ENCODE peak calls at places on chromosomes 2 and 18, in six cellular contexts. One of them, this sample, is unnamed.

GRCh38 chr2:101388232-101388631 is 929 bp upstream of the CREG2 start:
- DNase-seq in ovary: no peak
- DNase-seq in activated CD4-positive, alpha-beta T cell treated with anti-CD3 and anti-CD28 coated beads, Interleukin-2, amount 50 U/mL, for 24 hours: no peak
- DNase-seq in cardiac septum: no peak
- DNase-seq in coronary artery: no peak
- DNase-seq in GM12865: no peak
- DNase-seq in this sample: no peak

GRCh38 chr2:8692783-8693768 is 11.2 kb downstream of the ID2 start:
- DNase-seq in ovary: no peak
- DNase-seq in activated CD4-positive, alpha-beta T cell treated with anti-CD3 and anti-CD28 coated beads, Interleukin-2, amount 50 U/mL, for 24 hours: no peak
- DNase-seq in cardiac septum: no peak
- DNase-seq in coronary artery: no peak
- DNase-seq in GM12865: no peak
- DNase-seq in this sample: no peak

GRCh38 chr2:226984461-226985226 is 148.8 kb downstream of the RHBDD1 start:
- DNase-seq in ovary: no peak
- DNase-seq in activated CD4-positive, alpha-beta T cell treated with anti-CD3 and anti-CD28 coated beads, Interleukin-2, amount 50 U/mL, for 24 hours: no peak
- DNase-seq in cardiac septum: no peak
- DNase-seq in coronary artery: no peak
- DNase-seq in GM12865: peak
- DNase-seq in this sample: no peak

GRCh38 chr18:10444314-10445006 is 10.0 kb upstream of the APCDD1 start:
- DNase-seq in ovary: no peak
- DNase-seq in activated CD4-positive, alpha-beta T cell treated with anti-CD3 and anti-CD28 coated beads, Interleukin-2, amount 50 U/mL, for 24 hours: no peak
- DNase-seq in cardiac septum: no peak
- DNase-seq in coronary artery: no peak
- DNase-seq in GM12865: no peak
- DNase-seq in this sample: no peak

GRCh38 chr2:239467281-239467955 is 66.6 kb upstream of the HDAC4 start:
- DNase-seq in ovary: no peak
- DNase-seq in activated CD4-positive, alpha-beta T cell treated with anti-CD3 and anti-CD28 coated beads, Interleukin-2, amount 50 U/mL, for 24 hours: no peak
- DNase-seq in cardiac septum: no peak
- DNase-seq in coronary artery: peak
- DNase-seq in GM12865: no peak
- DNase-seq in this sample: no peak

GRCh38 chr2:150618215-150618905 is 130.9 kb upstream of the RND3 start:
- DNase-seq in ovary: no peak
- DNase-seq in activated CD4-positive, alpha-beta T cell treated with anti-CD3 and anti-CD28 coated beads, Interleukin-2, amount 50 U/mL, for 24 hours: no peak
- DNase-seq in cardiac septum: no peak
- DNase-seq in coronary artery: no peak
- DNase-seq in GM12865: no peak
- DNase-seq in this sample: no peak

GRCh38 chr2:3149441-3150217 is 228.0 kb downstream of the EIPR1 start:
- DNase-seq in ovary: no peak
- DNase-seq in activated CD4-positive, alpha-beta T cell treated with anti-CD3 and anti-CD28 coated beads, Interleukin-2, amount 50 U/mL, for 24 hours: no peak
- DNase-seq in cardiac septum: no peak
- DNase-seq in coronary artery: no peak
- DNase-seq in GM12865: no peak
- DNase-seq in this sample: no peak

GRCh38 chr2:199850718-199851498 is at the start of gene FTCDNL1:
- DNase-seq in ovary: peak
- DNase-seq in activated CD4-positive, alpha-beta T cell treated with anti-CD3 and anti-CD28 coated beads, Interleukin-2, amount 50 U/mL, for 24 hours: peak
- DNase-seq in cardiac septum: no peak
- DNase-seq in coronary artery: no peak
- DNase-seq in GM12865: peak
- DNase-seq in this sample: peak

GRCh38 chr2:6914829-6915228 is 2.4 kb upstream of the RNF144A start:
- DNase-seq in ovary: no peak
- DNase-seq in activated CD4-positive, alpha-beta T cell treated with anti-CD3 and anti-CD28 coated beads, Interleukin-2, amount 50 U/mL, for 24 hours: no peak
- DNase-seq in cardiac septum: no peak
- DNase-seq in coronary artery: no peak
- DNase-seq in GM12865: no peak
- DNase-seq in this sample: no peak

GRCh38 chr2:69027060-69027459 is 14.1 kb downstream of the ANTXR1 start:
- DNase-seq in ovary: no peak
- DNase-seq in activated CD4-positive, alpha-beta T cell treated with anti-CD3 and anti-CD28 coated beads, Interleukin-2, amount 50 U/mL, for 24 hours: no peak
- DNase-seq in cardiac septum: no peak
- DNase-seq in coronary artery: no peak
- DNase-seq in GM12865: no peak
- DNase-seq in this sample: no peak

GRCh38 chr2:62112192-62112591 is 83.7 kb upstream of the B3GNT2 start:
- DNase-seq in ovary: no peak
- DNase-seq in activated CD4-positive, alpha-beta T cell treated with anti-CD3 and anti-CD28 coated beads, Interleukin-2, amount 50 U/mL, for 24 hours: no peak
- DNase-seq in cardiac septum: no peak
- DNase-seq in coronary artery: no peak
- DNase-seq in GM12865: no peak
- DNase-seq in this sample: no peak

GRCh38 chr18:6370886-6371635 is 43.6 kb downstream of the L3MBTL4 start:
- DNase-seq in ovary: no peak
- DNase-seq in activated CD4-positive, alpha-beta T cell treated with anti-CD3 and anti-CD28 coated beads, Interleukin-2, amount 50 U/mL, for 24 hours: no peak
- DNase-seq in cardiac septum: no peak
- DNase-seq in coronary artery: no peak
- DNase-seq in GM12865: no peak
- DNase-seq in this sample: no peak

GRCh38 chr18:59264136-59264571 is 9.1 kb downstream of the RAX start:
- DNase-seq in ovary: no peak
- DNase-seq in activated CD4-positive, alpha-beta T cell treated with anti-CD3 and anti-CD28 coated beads, Interleukin-2, amount 50 U/mL, for 24 hours: no peak
- DNase-seq in cardiac septum: no peak
- DNase-seq in coronary artery: no peak
- DNase-seq in GM12865: no peak
- DNase-seq in this sample: no peak

GRCh38 chr2:181037922-181038321 is 57.5 kb downstream of the UBE2E3 start:
- DNase-seq in ovary: no peak
- DNase-seq in activated CD4-positive, alpha-beta T cell treated with anti-CD3 and anti-CD28 coated beads, Interleukin-2, amount 50 U/mL, for 24 hours: no peak
- DNase-seq in cardiac septum: no peak
- DNase-seq in coronary artery: no peak
- DNase-seq in GM12865: no peak
- DNase-seq in this sample: no peak

GRCh38 chr18:62767321-62767720 is 52.0 kb downstream of the PHLPP1 start:
- DNase-seq in ovary: no peak
- DNase-seq in activated CD4-positive, alpha-beta T cell treated with anti-CD3 and anti-CD28 coated beads, Interleukin-2, amount 50 U/mL, for 24 hours: no peak
- DNase-seq in cardiac septum: no peak
- DNase-seq in coronary artery: no peak
- DNase-seq in GM12865: no peak
- DNase-seq in this sample: no peak

GRCh38 chr2:98664323-98664722 is 55.9 kb downstream of the UNC50 start:
- DNase-seq in ovary: no peak
- DNase-seq in activated CD4-positive, alpha-beta T cell treated with anti-CD3 and anti-CD28 coated beads, Interleukin-2, amount 50 U/mL, for 24 hours: peak
- DNase-seq in cardiac septum: no peak
- DNase-seq in coronary artery: no peak
- DNase-seq in GM12865: no peak
- DNase-seq in this sample: no peak

GRCh38 chr2:105426626-105427292 is 27.9 kb upstream of the FHL2 start:
- DNase-seq in ovary: no peak
- DNase-seq in activated CD4-positive, alpha-beta T cell treated with anti-CD3 and anti-CD28 coated beads, Interleukin-2, amount 50 U/mL, for 24 hours: no peak
- DNase-seq in cardiac septum: no peak
- DNase-seq in coronary artery: no peak
- DNase-seq in GM12865: no peak
- DNase-seq in this sample: no peak

GRCh38 chr2:46101557-46102220 is 195.5 kb upstream of the EPAS1 start:
- DNase-seq in ovary: no peak
- DNase-seq in activated CD4-positive, alpha-beta T cell treated with anti-CD3 and anti-CD28 coated beads, Interleukin-2, amount 50 U/mL, for 24 hours: no peak
- DNase-seq in cardiac septum: no peak
- DNase-seq in coronary artery: no peak
- DNase-seq in GM12865: no peak
- DNase-seq in this sample: no peak

GRCh38 chr2:230498506-230499107 is 82.6 kb downstream of the SP100 start:
- DNase-seq in ovary: no peak
- DNase-seq in activated CD4-positive, alpha-beta T cell treated with anti-CD3 and anti-CD28 coated beads, Interleukin-2, amount 50 U/mL, for 24 hours: no peak
- DNase-seq in cardiac septum: no peak
- DNase-seq in coronary artery: no peak
- DNase-seq in GM12865: no peak
- DNase-seq in this sample: no peak

GRCh38 chr2:241002275-241003046 is 4.0 kb downstream of the SNED1 start:
- DNase-seq in ovary: no peak
- DNase-seq in activated CD4-positive, alpha-beta T cell treated with anti-CD3 and anti-CD28 coated beads, Interleukin-2, amount 50 U/mL, for 24 hours: no peak
- DNase-seq in cardiac septum: peak
- DNase-seq in coronary artery: peak
- DNase-seq in GM12865: no peak
- DNase-seq in this sample: peak

GRCh38 chr2:109340381-109340780 is 211.4 kb downstream of the SH3RF3 start:
- DNase-seq in ovary: no peak
- DNase-seq in activated CD4-positive, alpha-beta T cell treated with anti-CD3 and anti-CD28 coated beads, Interleukin-2, amount 50 U/mL, for 24 hours: no peak
- DNase-seq in cardiac septum: no peak
- DNase-seq in coronary artery: peak
- DNase-seq in GM12865: no peak
- DNase-seq in this sample: no peak

GRCh38 chr18:45935591-45936335 is 31.4 kb downstream of the EPG5 start:
- DNase-seq in ovary: no peak
- DNase-seq in activated CD4-positive, alpha-beta T cell treated with anti-CD3 and anti-CD28 coated beads, Interleukin-2, amount 50 U/mL, for 24 hours: no peak
- DNase-seq in cardiac septum: no peak
- DNase-seq in coronary artery: no peak
- DNase-seq in GM12865: no peak
- DNase-seq in this sample: no peak

GRCh38 chr2:241094924-241095420 is 7.1 kb downstream of the MTERF4 start:
- DNase-seq in ovary: no peak
- DNase-seq in activated CD4-positive, alpha-beta T cell treated with anti-CD3 and anti-CD28 coated beads, Interleukin-2, amount 50 U/mL, for 24 hours: no peak
- DNase-seq in cardiac septum: no peak
- DNase-seq in coronary artery: no peak
- DNase-seq in GM12865: no peak
- DNase-seq in this sample: no peak

GRCh38 chr2:192005214-192005613 is 158.3 kb upstream of the CAVIN2 start:
- DNase-seq in ovary: no peak
- DNase-seq in activated CD4-positive, alpha-beta T cell treated with anti-CD3 and anti-CD28 coated beads, Interleukin-2, amount 50 U/mL, for 24 hours: no peak
- DNase-seq in cardiac septum: no peak
- DNase-seq in coronary artery: no peak
- DNase-seq in GM12865: no peak
- DNase-seq in this sample: no peak

GRCh38 chr2:213959589-213959988 is 451.3 kb upstream of the VWC2L start:
- DNase-seq in ovary: no peak
- DNase-seq in activated CD4-positive, alpha-beta T cell treated with anti-CD3 and anti-CD28 coated beads, Interleukin-2, amount 50 U/mL, for 24 hours: no peak
- DNase-seq in cardiac septum: no peak
- DNase-seq in coronary artery: no peak
- DNase-seq in GM12865: peak
- DNase-seq in this sample: no peak

GRCh38 chr2:122634261-122634660 is 878.8 kb downstream of the TSN start:
- DNase-seq in ovary: no peak
- DNase-seq in activated CD4-positive, alpha-beta T cell treated with anti-CD3 and anti-CD28 coated beads, Interleukin-2, amount 50 U/mL, for 24 hours: no peak
- DNase-seq in cardiac septum: no peak
- DNase-seq in coronary artery: no peak
- DNase-seq in GM12865: no peak
- DNase-seq in this sample: no peak

GRCh38 chr2:239369631-239370161 is 31.1 kb downstream of the HDAC4 start:
- DNase-seq in ovary: no peak
- DNase-seq in activated CD4-positive, alpha-beta T cell treated with anti-CD3 and anti-CD28 coated beads, Interleukin-2, amount 50 U/mL, for 24 hours: peak
- DNase-seq in cardiac septum: peak
- DNase-seq in coronary artery: no peak
- DNase-seq in GM12865: peak
- DNase-seq in this sample: peak

GRCh38 chr18:49249523-49249922 is 210.9 kb downstream of the DYM start:
- DNase-seq in ovary: no peak
- DNase-seq in activated CD4-positive, alpha-beta T cell treated with anti-CD3 and anti-CD28 coated beads, Interleukin-2, amount 50 U/mL, for 24 hours: no peak
- DNase-seq in cardiac septum: no peak
- DNase-seq in coronary artery: no peak
- DNase-seq in GM12865: no peak
- DNase-seq in this sample: no peak

GRCh38 chr2:172496096-172496709 is 59.7 kb upstream of the PDK1 start:
- DNase-seq in ovary: no peak
- DNase-seq in activated CD4-positive, alpha-beta T cell treated with anti-CD3 and anti-CD28 coated beads, Interleukin-2, amount 50 U/mL, for 24 hours: no peak
- DNase-seq in cardiac septum: no peak
- DNase-seq in coronary artery: no peak
- DNase-seq in GM12865: no peak
- DNase-seq in this sample: no peak

GRCh38 chr2:111116843-111117665 is 3.7 kb upstream of the BCL2L11 start:
- DNase-seq in ovary: peak
- DNase-seq in activated CD4-positive, alpha-beta T cell treated with anti-CD3 and anti-CD28 coated beads, Interleukin-2, amount 50 U/mL, for 24 hours: peak
- DNase-seq in cardiac septum: peak
- DNase-seq in coronary artery: peak
- DNase-seq in GM12865: peak
- DNase-seq in this sample: peak

GRCh38 chr2:1989216-1989615 is 244.9 kb upstream of the PXDN start:
- DNase-seq in ovary: no peak
- DNase-seq in activated CD4-positive, alpha-beta T cell treated with anti-CD3 and anti-CD28 coated beads, Interleukin-2, amount 50 U/mL, for 24 hours: no peak
- DNase-seq in cardiac septum: no peak
- DNase-seq in coronary artery: no peak
- DNase-seq in GM12865: no peak
- DNase-seq in this sample: no peak

GRCh38 chr2:236120829-236121228 is 47.4 kb downstream of the GBX2 start:
- DNase-seq in ovary: no peak
- DNase-seq in activated CD4-positive, alpha-beta T cell treated with anti-CD3 and anti-CD28 coated beads, Interleukin-2, amount 50 U/mL, for 24 hours: no peak
- DNase-seq in cardiac septum: no peak
- DNase-seq in coronary artery: no peak
- DNase-seq in GM12865: no peak
- DNase-seq in this sample: no peak

GRCh38 chr2:234425923-234426603 is 70.8 kb downstream of the ARL4C start:
- DNase-seq in ovary: no peak
- DNase-seq in activated CD4-positive, alpha-beta T cell treated with anti-CD3 and anti-CD28 coated beads, Interleukin-2, amount 50 U/mL, for 24 hours: no peak
- DNase-seq in cardiac septum: no peak
- DNase-seq in coronary artery: no peak
- DNase-seq in GM12865: peak
- DNase-seq in this sample: no peak

GRCh38 chr2:213149332-213149875 is 2.0 kb downstream of the IKZF2 start:
- DNase-seq in ovary: no peak
- DNase-seq in activated CD4-positive, alpha-beta T cell treated with anti-CD3 and anti-CD28 coated beads, Interleukin-2, amount 50 U/mL, for 24 hours: no peak
- DNase-seq in cardiac septum: no peak
- DNase-seq in coronary artery: no peak
- DNase-seq in GM12865: peak
- DNase-seq in this sample: no peak

This sample was measured in sciatic nerve.